ENCODE peak calls at places on chromosomes 16 and 17, in seven cellular contexts. R is tibial artery, P is transverse colon, G is psoas muscle, Y is cardiac muscle cell, J is fibroblast of lung, A is colonic mucosa. N is an unnamed sample. For H3K4me1, the result is how much of the 10 kb centered on the place peaks cover.

GRCh38 chr16:46673320-46674013 is 15.5 kb downstream of the VPS35 start:
- DNase-seq in R (no peak), J (peak), P (peak), G (no peak), Y (peak), A (no peak), N (peak)

GRCh38 chr16:62225675-62226074 is 189.4 kb upstream of the CDH8 start:
- DNase-seq in R (no peak), A (peak), Y (peak), G (peak), P (peak), J (peak), N (no peak)

GRCh38 chr17:10698116-10698818 is 873 bp downstream of the ADPRM start:
- DNase-seq in A (no peak), P (no peak), Y (peak), J (peak), G (no peak), R (no peak), N (peak)

GRCh38 chr17:68942389-68942788 is 12.8 kb downstream of the ABCA8 start:
- DNase-seq in J (no peak), P (no peak), G (no peak), R (no peak), Y (no peak), A (no peak), N (no peak)

GRCh38 chr16:69727916-69728270 is 1.5 kb upstream of the NQO1 start:
- DNase-seq in A (no peak), G (no peak), J (no peak), P (no peak), Y (no peak), R (no peak), N (no peak)

GRCh38 chr16:68265078-68265925 is 976 bp downstream of the SLC7A6 start:
- DNase-seq in P (peak), J (peak), Y (peak), R (peak), A (peak), G (peak), N (peak)

GRCh38 chr16:66603537-66604375 is 748 bp upstream of the CMTM3 start:
- DNase-seq in P (peak), R (no peak), Y (peak), J (peak), A (peak), G (peak), N (peak)

GRCh38 chr17:64418506-64419339 is 28.1 kb upstream of the PECAM1 start:
- DNase-seq in R (no peak), P (no peak), J (peak), A (no peak), Y (peak), G (no peak), N (no peak)

GRCh38 chr16:2842340-2843000 is 12.4 kb downstream of the ZG16B start:
- DNase-seq in G (peak), Y (peak), P (peak), R (peak), A (peak), J (peak), N (no peak)

GRCh38 chr17:18229771-18230170 is 4.3 kb downstream of the LLGL1 start:
- DNase-seq in A (no peak), J (no peak), P (no peak), R (no peak), Y (no peak), G (no peak), N (no peak)

GRCh38 chr16:3646348-3646920 is 8.1 kb upstream of the DNASE1 start:
- DNase-seq in Y (no peak), G (no peak), A (peak), P (peak), J (no peak), R (peak), N (peak)

GRCh38 chr16:47884131-47884725 is 271.6 kb downstream of the ABCC12 start:
- DNase-seq in A (no peak), G (no peak), R (no peak), J (no peak), Y (no peak), P (no peak), N (no peak)
- H3K4me1 ChIP-seq in A (under half), G (under half), R (under half), J (under half), Y (under half), P (under half), N (under half)

GRCh38 chr17:82859431-82860403 is 19.9 kb upstream of the ZNF750 start:
- DNase-seq in A (no peak), J (peak), R (peak), G (peak), Y (peak), P (no peak), N (no peak)

GRCh38 chr17:82862191-82862590 is 22.4 kb upstream of the ZNF750 start:
- DNase-seq in P (no peak), R (no peak), J (no peak), G (peak), A (no peak), Y (no peak), N (no peak)

GRCh38 chr17:82860606-82861392 is 21.0 kb upstream of the ZNF750 start:
- DNase-seq in R (no peak), Y (no peak), A (no peak), G (peak), P (no peak), J (no peak), N (no peak)

GRCh38 chr17:82862758-82863645 is 23.2 kb upstream of the ZNF750 start:
- DNase-seq in J (no peak), R (no peak), Y (no peak), P (no peak), G (peak), A (no peak), N (no peak)

GRCh38 chr17:82861393-82861775 is 21.6 kb upstream of the ZNF750 start:
- DNase-seq in R (no peak), P (no peak), Y (no peak), J (no peak), G (peak), A (no peak), N (no peak)
- H3K4me1 ChIP-seq in R (under half), P (under half), Y (half or more), J (under half), G (under half), A (under half), N (under half)

DNA sequence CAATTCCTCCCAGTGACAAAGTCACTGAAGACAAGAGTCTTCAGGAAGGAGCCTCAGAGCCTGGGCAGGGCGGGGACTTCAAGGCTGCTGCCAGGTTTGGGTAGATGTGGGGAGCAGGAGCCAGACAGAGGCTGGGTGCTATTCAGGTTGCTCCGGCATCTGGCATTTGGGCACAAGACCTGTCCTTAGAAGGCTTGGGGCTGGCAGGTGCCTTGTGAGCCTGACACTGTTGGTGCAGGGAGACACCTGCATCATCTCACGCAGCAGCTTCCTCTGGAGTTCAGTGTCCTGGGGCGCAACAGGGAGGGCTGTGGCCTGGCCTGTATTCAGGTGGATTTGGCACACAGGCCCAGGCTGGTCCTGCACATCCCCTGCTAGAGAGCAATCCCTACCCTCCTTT is 65.0 kb downstream of the MPRIP start:
- DNase-seq in Y (no peak), J (no peak), G (peak), A (no peak), P (no peak), R (no peak), N (no peak)
- H3K4me1 ChIP-seq in Y (half or more), J (under half), G (half or more), A (under half), P (under half), R (under half), N (under half)

GRCh38 chr16:57803413-57803990 is 1.2 kb upstream of the KIFC3 start:
- DNase-seq in A (no peak), G (peak), J (no peak), P (no peak), R (no peak), Y (peak), N (no peak)
- H3K4me1 ChIP-seq in A (under half), G (half or more), J (under half), P (under half), R (under half), Y (under half), N (under half)

DNA sequence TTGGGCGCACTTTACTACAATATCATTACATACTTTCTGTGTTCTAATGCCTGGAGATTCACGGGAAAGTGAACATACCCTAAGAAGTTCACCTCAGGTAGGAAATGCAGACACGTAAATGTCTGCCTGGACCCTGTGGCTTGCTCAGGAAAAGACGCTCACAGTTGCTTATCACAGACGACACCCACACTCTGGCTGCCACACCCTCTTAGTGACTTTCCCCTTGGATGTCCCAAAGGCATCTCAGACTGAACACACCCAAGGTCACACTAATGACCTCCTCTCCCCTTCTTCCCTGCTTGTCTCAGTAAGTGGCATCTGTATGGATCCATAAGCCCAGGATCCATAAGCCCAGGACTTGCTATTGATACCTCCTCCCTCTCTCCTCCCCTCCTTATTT is 32.6 kb downstream of the CDRT15 start:
- DNase-seq in R (no peak), J (no peak), P (no peak), Y (no peak), A (no peak), G (no peak), N (no peak)
- H3K4me1 ChIP-seq in R (under half), J (under half), P (under half), Y (under half), A (under half), G (under half), N (under half)

GRCh38 chr17:35256629-35257028 is 13.8 kb downstream of the SLFN5 start:
- DNase-seq in A (no peak), J (no peak), R (no peak), G (no peak), P (no peak), Y (no peak), N (no peak)
- H3K4me1 ChIP-seq in A (under half), J (under half), R (under half), G (under half), P (under half), Y (under half), N (under half)

DNA sequence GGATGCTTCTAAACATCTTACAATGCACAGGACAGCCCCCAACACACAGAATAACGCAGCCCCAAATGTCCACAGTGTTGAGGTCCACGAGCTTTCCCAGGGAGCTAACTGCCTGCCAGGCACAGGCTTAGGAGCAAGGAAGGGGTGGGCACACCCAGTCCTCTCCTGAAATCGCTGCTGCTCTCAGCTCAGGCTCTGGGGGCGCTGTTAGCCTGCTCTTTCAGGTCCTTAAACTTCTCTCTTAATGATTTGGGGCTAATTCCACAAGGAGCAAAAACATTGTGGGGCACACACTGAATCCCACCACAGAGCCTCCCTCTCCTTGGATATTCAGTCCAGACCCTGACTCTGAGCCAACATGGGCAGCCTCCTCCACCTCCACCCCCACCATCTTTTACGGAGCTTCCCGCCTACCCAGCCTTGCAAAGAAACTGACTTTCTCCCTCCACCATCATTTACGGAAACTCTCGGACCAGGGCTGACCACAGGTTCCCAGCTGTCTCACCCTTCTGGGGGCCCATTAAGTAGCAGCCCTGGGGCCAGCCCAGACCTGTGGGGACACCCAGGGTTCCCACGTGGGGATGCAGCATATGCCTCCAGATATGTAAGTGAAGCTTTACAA is 1.1 kb downstream of the CD300H start:
- DNase-seq in Y (peak), A (peak), R (no peak), P (peak), J (peak), G (no peak), N (no peak)
- H3K4me1 ChIP-seq in Y (under half), A (under half), R (under half), P (under half), J (under half), G (under half), N (under half)

GRCh38 chr17:56598471-56598870 is 5.0 kb downstream of the NOG start:
- DNase-seq in R (no peak), J (peak), P (no peak), A (no peak), Y (no peak), G (no peak), N (no peak)

GRCh38 chr17:56597495-56597990 is 4.0 kb downstream of the NOG start:
- DNase-seq in J (peak), R (no peak), G (no peak), P (no peak), Y (no peak), A (no peak), N (no peak)

GRCh38 chr17:56594528-56595418 is 1.3 kb downstream of the NOG start:
- DNase-seq in G (no peak), Y (no peak), A (no peak), J (peak), P (no peak), R (no peak), N (no peak)

GRCh38 chr17:56595831-56596740 is 2.6 kb downstream of the NOG start:
- DNase-seq in P (no peak), J (no peak), A (no peak), R (no peak), G (no peak), Y (no peak), N (no peak)

GRCh38 chr17:56596741-56597494 is 3.4 kb downstream of the NOG start:
- DNase-seq in G (no peak), A (no peak), P (no peak), R (no peak), J (no peak), Y (no peak), N (no peak)
- H3K4me1 ChIP-seq in G (under half), A (under half), P (under half), R (under half), J (under half), Y (under half), N (under half)

GRCh38 chr17:1182831-1183578 is 3.2 kb upstream of the ABR start:
- DNase-seq in R (no peak), A (no peak), Y (no peak), P (no peak), J (no peak), G (no peak), N (no peak)

GRCh38 chr17:1186923-1187771 is 7.4 kb upstream of the ABR start:
- DNase-seq in Y (peak), J (peak), P (peak), A (peak), G (peak), R (peak), N (peak)

GRCh38 chr17:1186214-1186820 is 6.5 kb upstream of the ABR start:
- DNase-seq in R (peak), A (no peak), G (no peak), J (peak), P (no peak), Y (no peak), N (no peak)

GRCh38 chr17:1193300-1193699 is 13.5 kb upstream of the ABR start:
- DNase-seq in Y (no peak), A (no peak), R (no peak), P (no peak), G (no peak), J (no peak), N (no peak)

DNA sequence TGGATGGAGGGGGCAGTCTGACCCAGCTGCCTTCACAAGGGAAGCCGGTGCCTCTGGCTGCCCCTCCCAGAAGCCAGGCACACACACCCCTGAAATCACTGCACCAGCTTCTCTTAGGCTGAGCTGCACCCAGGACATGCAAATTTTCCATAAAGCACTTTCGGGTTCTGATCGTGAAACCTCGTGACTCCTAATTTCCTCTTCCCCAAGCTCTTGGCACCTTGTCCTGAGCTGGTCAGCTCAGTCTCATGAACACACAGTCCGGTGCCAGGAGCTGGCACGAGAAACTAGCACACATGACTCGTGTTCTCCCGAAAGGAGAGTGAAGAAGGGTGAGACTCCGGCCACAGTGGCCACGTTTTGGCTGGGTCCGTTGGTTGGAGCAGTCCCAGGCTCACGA is 9.0 kb upstream of the ABR start:
- DNase-seq in P (peak), Y (peak), R (peak), A (peak), J (peak), G (peak), N (peak)
- H3K4me1 ChIP-seq in P (under half), Y (under half), R (under half), A (under half), J (under half), G (under half), N (under half)

GRCh38 chr17:57366177-57366557 is 109.8 kb downstream of the MSI2 start:
- DNase-seq in A (no peak), G (no peak), P (no peak), R (no peak), J (no peak), Y (no peak), N (no peak)
- H3K4me1 ChIP-seq in A (under half), G (half or more), P (under half), R (under half), J (under half), Y (under half), N (under half)

N was measured in prostate gland.